ENCODE peak calls at places on chromosomes 6 and 20, in eight cellular contexts. J is pancreas; K is posterior cingulate gyrus; X is thoracic aorta; Q is activated CD8-positive, alpha-beta memory T cell treated with anti-CD3 and anti-CD28 coated beads for 1 hour; Z is GM12865; I is COLO829; N is memory B cell. U is an unnamed sample.

GRCh38 chr6:37208793-37209192 is 38.8 kb downstream of the PIM1 start:
- DNase-seq in Q (no peak), J (no peak), I (no peak), X (no peak), Z (no peak), K (no peak), N (no peak), U (no peak)

GRCh38 chr20:5065489-5066383 is 54.0 kb downstream of the PCNA start:
- DNase-seq in N (no peak), Q (no peak), K (peak), I (peak), X (peak), Z (no peak), J (peak), U (no peak)

GRCh38 chr6:25053875-25054371 is 118.2 kb upstream of the RIPOR2 start:
- DNase-seq in Z (peak), Q (no peak), K (no peak), J (no peak), I (peak), N (no peak), X (no peak), U (no peak)

GRCh38 chr6:49849121-49849907 is 17.0 kb downstream of the CRISP1 start:
- DNase-seq in K (no peak), X (no peak), J (no peak), I (peak), Q (no peak), Z (peak), N (no peak), U (peak)

GRCh38 chr6:97947841-97948240 is 664.8 kb upstream of the MMS22L start:
- DNase-seq in J (no peak), N (no peak), Z (no peak), X (no peak), Q (no peak), I (peak), K (no peak), U (no peak)

GRCh38 chr6:3226422-3227362 is 761 bp downstream of the TUBB2B start:
- DNase-seq in I (no peak), Z (peak), K (peak), N (peak), Q (no peak), X (no peak), J (peak), U (peak)

GRCh38 chr20:63680427-63680826 is 16.0 kb upstream of the TNFRSF6B start:
- DNase-seq in N (no peak), X (no peak), K (no peak), I (no peak), J (peak), Z (no peak), Q (no peak), U (no peak)

GRCh38 chr6:136607204-136607931 is 57.1 kb upstream of the MAP7 start:
- DNase-seq in N (no peak), Q (no peak), Z (no peak), K (no peak), I (no peak), X (no peak), J (no peak), U (no peak)

GRCh38 chr20:43839793-43840199 is 74.9 kb upstream of the TOX2 start:
- DNase-seq in X (no peak), I (no peak), Q (no peak), Z (peak), K (no peak), N (no peak), J (no peak), U (no peak)